ENCODE peak calls at places on chromosomes 16 and 17, in four cellular contexts. B is uterus, Y is neural progenitor cell, O is prostate gland. A is an unnamed sample.

GRCh38 chr16:29789775-29790182 is 772 bp upstream of the KIF22 start:
- DNase-seq in B (peak), Y (no peak), O (no peak), A (no peak)

GRCh38 chr17:18217412-18218015 is 7.9 kb upstream of the LLGL1 start:
- DNase-seq in B (peak), Y (peak), O (peak), A (peak)

GRCh38 chr16:22091721-22092120 is 620 bp upstream of the VWA3A start:
- DNase-seq in B (no peak), Y (no peak), O (no peak), A (no peak)

GRCh38 chr17:68910256-68910705 is 44.9 kb downstream of the ABCA8 start:
- DNase-seq in B (no peak), Y (peak), O (no peak), A (no peak)

GRCh38 chr16:11063432-11064201 is 119.3 kb downstream of the CLEC16A start:
- DNase-seq in B (no peak), Y (no peak), O (no peak), A (no peak)

GRCh38 chr17:5563451-5563850 is 20.9 kb downstream of the NLRP1 start:
- DNase-seq in B (no peak), Y (no peak), O (no peak), A (no peak)

GRCh38 chr16:76428858-76429257 is 151.7 kb downstream of the CNTNAP4 start:
- DNase-seq in B (no peak), Y (no peak), O (no peak), A (peak)

GRCh38 chr16:50363656-50364055 is 5.1 kb downstream of the BRD7 start:
- DNase-seq in B (no peak), Y (no peak), O (no peak), A (no peak)

GRCh38 chr17:40515491-40516041 is 14.1 kb upstream of the TNS4 start:
- DNase-seq in B (no peak), Y (no peak), O (no peak), A (no peak)

GRCh38 chr17:80832266-80832676 is 159.4 kb upstream of the CHMP6 start:
- DNase-seq in B (peak), Y (peak), O (no peak), A (no peak)
- H3K4me3 ChIP-seq in B (peak), Y (no peak), O (peak), A (peak)

GRCh38 chr17:4559139-4559791 is 1.1 kb downstream of the GGT6 start:
- DNase-seq in B (no peak), Y (no peak), O (no peak), A (no peak)
- H3K4me3 ChIP-seq in B (no peak), Y (no peak), O (peak), A (no peak)

DNA sequence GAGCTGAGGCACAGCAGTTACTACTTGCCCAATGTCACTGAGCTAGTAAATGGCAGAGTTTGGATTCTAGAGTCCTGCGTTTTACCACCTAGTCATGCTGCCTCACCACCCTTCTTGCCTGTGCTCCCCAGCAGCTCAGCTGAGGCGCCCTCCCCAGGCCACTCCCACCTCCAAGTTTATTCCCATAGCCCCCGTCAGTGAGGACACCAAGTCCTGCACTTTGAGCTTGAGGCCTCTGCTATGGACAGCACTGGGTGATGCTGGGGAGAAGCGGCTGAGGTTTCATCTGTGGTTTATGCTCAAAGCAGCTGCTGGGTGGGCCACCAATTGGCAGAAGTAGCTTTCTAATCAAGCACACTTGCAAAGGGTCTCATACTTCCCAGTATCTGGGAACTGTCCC is 36.7 kb downstream of the TMEM238L start:
- DNase-seq in B (no peak), Y (no peak), O (no peak), A (no peak)
- H3K4me3 ChIP-seq in B (no peak), Y (no peak), O (no peak), A (no peak)

GRCh38 chr16:79598341-79599181 is 2.0 kb downstream of the MAF start:
- DNase-seq in B (peak), Y (peak), O (peak), A (no peak)
- H3K4me3 ChIP-seq in B (peak), Y (peak), O (peak), A (no peak)

GRCh38 chr16:67148656-67149275 is 2.0 kb downstream of the B3GNT9 start:
- DNase-seq in B (no peak), Y (no peak), O (no peak), A (no peak)

GRCh38 chr16:67150833-67151396 is at the start of gene B3GNT9:
- DNase-seq in B (peak), Y (peak), O (peak), A (no peak)

GRCh38 chr16:67150058-67150832 is 553 bp downstream of the B3GNT9 start:
- DNase-seq in B (peak), Y (peak), O (no peak), A (no peak)

GRCh38 chr16:67149276-67150057 is 1.3 kb downstream of the B3GNT9 start:
- DNase-seq in B (no peak), Y (no peak), O (no peak), A (no peak)

DNA sequence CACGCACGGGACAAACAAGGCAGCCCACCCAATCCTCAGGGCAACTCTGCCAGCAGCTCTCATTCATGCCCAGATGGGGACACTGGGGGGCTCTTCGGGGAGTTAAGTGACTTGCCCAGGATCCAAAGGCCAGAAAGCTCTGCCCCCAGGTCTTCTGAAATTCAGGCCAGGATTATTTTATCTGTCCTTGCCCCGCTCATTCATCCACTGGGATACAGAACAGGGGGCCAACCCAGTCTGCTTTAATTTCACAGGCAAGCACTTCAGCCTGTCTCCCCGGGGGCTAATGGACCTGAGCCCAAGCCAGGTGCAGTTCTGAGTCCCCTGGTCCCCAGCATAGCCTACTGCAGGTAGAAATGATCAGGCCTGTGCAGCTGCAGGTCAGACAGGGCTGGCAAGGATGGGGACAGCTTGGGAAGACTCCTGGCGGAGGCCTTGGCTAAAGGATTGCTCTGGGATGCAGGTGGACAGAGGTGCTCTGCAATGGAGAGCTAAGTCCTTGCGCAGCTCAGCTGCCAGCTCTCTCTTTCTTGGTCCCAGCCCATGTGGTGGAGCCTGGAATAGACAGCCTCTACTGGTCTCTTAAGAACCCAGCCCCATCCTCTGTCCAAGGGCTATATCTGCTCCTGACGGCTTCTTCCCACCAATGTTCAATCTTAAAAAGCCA is 766 bp upstream of the B3GNT9 start:
- DNase-seq in B (no peak), Y (peak), O (no peak), A (no peak)
- H3K4me3 ChIP-seq in B (peak), Y (no peak), O (no peak), A (peak)

DNA sequence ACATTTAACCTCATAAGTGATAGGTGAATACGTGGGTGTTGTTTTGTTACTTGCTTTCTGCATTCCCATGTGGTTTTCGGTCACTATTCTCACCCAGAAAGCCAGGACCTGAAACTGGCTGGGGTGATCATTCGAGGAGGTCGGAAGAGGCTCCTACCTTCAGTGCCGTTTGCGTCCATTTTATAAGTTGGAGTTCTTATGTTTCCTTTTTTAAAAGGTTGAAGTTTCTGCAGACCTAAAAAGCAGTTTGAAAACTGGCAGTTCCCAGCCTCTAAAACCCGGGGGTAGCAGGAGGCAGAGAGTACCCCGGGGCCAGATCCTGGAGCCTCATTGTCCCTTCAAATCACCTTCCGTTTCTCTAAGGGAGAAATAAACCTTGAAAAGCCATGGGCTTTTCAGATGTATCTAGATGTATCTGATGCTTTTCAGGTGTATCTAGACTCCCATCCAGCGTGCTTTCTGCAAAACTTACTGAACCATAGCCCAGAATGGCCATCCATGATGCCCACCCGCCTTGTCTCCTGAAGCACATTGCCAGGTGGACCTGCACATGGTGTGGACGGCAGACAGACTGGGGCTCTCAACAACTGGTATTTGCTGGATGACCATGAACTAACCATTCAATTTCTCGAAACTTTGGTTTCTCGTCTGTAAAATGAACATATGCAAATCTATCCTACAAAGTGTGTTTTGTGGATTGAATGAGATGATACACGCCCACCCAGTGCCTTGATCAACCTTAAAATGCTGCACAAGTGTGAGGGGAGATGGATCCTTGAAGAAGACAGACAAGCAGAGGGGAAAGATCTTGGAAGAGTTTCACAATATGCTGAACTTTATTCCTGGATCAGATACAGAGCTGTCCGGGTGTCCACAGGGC is 1.3 kb downstream of the NLRC5 start:
- DNase-seq in B (peak), Y (no peak), O (no peak), A (no peak)
- H3K4me3 ChIP-seq in B (peak), Y (no peak), O (peak), A (no peak)

GRCh38 chr16:73074399-73074798 is 26.5 kb upstream of the ZFHX3 start:
- DNase-seq in B (no peak), Y (no peak), O (no peak), A (no peak)
- H3K4me3 ChIP-seq in B (no peak), Y (no peak), O (no peak), A (no peak)

A was measured in Panc1.